ENCODE peak calls at places on chromosomes 16 and 17, in five cellular contexts. E is H1, I is mesenchymal stem cell, Q is IMR-90, W is trophoblast cell. B is an unnamed sample. For H3K79me1, the result is how much of the 10 kb centered on the place peaks cover.

GRCh38 chr16:46974352-46974751 is 878 bp upstream of the DNAJA2 start:
- DNase-seq in I (peak), E (no peak), Q (no peak), W (peak), B (no peak)

GRCh38 chr16:48503779-48504178 is 106.2 kb downstream of the N4BP1 start:
- DNase-seq in E (no peak), Q (peak), I (no peak), W (no peak), B (no peak)

GRCh38 chr17:42192189-42193126 is 1.8 kb downstream of the GHDC start:
- DNase-seq in Q (no peak), E (no peak), W (no peak), I (no peak), B (no peak)

GRCh38 chr17:63542942-63543821 is 7.1 kb upstream of the DCAF7 start:
- DNase-seq in I (no peak), Q (no peak), W (no peak), E (no peak), B (no peak)

GRCh38 chr16:18839555-18839954 is 38.2 kb upstream of the ARL6IP1 start:
- DNase-seq in Q (no peak), W (peak), I (no peak), E (no peak), B (no peak)

GRCh38 chr16:56777533-56777932 is 47.6 kb downstream of the NUP93 start:
- DNase-seq in I (no peak), W (no peak), Q (no peak), E (no peak), B (no peak)

GRCh38 chr17:38918129-38918913 is 7.1 kb upstream of the LASP1NB start:
- DNase-seq in E (no peak), I (no peak), W (peak), Q (no peak), B (no peak)

GRCh38 chr16:78770353-78771091 is 671.1 kb downstream of the WWOX start:
- DNase-seq in W (peak), I (peak), E (peak), Q (no peak), B (peak)

GRCh38 chr17:82976982-82977488 is 102.4 kb upstream of the METRNL start:
- DNase-seq in W (no peak), E (no peak), Q (no peak), I (no peak), B (no peak)

GRCh38 chr16:67301080-67301757 is 21.9 kb downstream of the PLEKHG4 start:
- DNase-seq in I (no peak), W (no peak), Q (no peak), E (no peak), B (no peak)

GRCh38 chr17:56679148-56679766 is 85.8 kb downstream of the NOG start:
- DNase-seq in I (peak), Q (peak), W (no peak), E (no peak), B (peak)

GRCh38 chr16:82713778-82714177 is 87.0 kb downstream of the CDH13 start:
- DNase-seq in E (no peak), I (no peak), W (no peak), Q (no peak), B (no peak)

GRCh38 chr16:10312784-10313724 is 72.8 kb upstream of the ATF7IP2 start:
- DNase-seq in W (no peak), Q (no peak), E (no peak), I (no peak), B (no peak)

DNA sequence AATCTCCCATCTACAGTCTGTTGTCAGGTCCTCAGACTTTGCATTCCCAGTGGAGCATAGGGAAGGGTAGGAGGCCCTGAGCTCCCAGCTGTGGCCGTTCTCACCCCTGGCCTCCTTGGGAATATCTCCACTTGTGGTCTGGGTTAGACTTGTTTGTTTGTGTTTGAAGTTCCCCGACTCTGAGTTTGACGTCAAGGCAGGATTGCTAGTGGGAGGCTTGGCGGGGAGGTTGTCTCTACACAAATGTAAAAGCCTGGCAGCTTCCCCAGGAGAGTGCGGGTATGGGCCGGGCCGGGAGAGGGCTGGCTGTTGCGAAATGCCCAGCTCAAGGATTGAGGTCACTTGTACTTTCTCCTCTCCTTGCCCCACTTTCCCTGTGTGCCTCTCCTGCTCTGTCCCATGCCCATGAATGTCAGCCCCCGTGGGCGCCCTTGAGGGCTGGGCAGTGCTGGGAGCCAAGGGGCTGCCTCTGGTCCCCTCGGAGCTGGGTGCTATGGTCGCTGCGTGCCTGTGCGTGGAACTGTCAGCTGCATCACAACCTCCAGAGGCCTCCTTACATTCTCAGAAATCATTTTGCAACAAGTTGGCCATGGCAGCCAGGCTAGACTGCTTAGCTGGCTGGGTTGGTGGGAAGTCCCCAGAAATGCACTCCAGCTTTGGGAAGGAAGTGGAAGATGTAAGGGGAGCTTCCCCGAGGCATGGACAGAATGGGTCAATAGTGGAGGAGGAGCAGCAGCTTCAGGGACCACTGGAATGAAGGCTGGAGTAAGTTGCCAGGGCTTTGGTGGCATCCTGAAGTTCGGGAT is 84.3 kb downstream of the KSR1 start:
- DNase-seq in E (no peak), I (peak), W (peak), Q (peak), B (no peak)
- H3K79me1 ChIP-seq in E (under half), I (under half), W (under half), Q (half or more), B (under half)

DNA sequence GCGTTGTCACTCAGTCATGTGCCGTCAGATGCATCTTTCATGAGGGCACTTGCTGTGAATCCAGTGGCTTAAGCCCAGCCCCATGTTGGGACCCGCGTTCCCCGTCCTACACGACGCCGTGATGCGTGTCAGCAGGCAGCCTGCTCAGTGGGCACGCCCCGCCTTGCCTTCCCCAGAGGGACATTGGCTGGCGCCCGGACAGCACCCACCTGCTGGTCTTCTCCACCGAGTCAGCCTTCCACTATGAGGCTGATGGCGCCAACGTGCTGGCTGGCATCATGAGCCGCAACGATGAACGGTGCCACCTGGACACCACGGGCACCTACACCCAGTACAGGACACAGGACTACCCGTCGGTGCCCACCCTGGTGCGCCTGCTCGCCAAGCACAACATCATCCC is 8.8 kb downstream of the ITGB4 start:
- DNase-seq in I (no peak), Q (no peak), W (no peak), E (no peak), B (no peak)
- H3K14ac ChIP-seq in I (no peak), Q (no peak), W (no peak), E (no peak), B (peak)

GRCh38 chr17:72924181-72924580 is 168.3 kb downstream of the SLC39A11 start:
- DNase-seq in Q (no peak), W (no peak), E (no peak), I (no peak), B (no peak)
- H3K4me3 ChIP-seq in Q (no peak), W (no peak), E (no peak), I (no peak), B (no peak)

GRCh38 chr17:45265823-45266222 is 3.9 kb upstream of the SPATA32 start:
- DNase-seq in Q (peak), W (no peak), I (peak), E (no peak), B (no peak)

GRCh38 chr17:45269912-45270311 is 8.0 kb upstream of the SPATA32 start:
- DNase-seq in W (no peak), E (no peak), I (no peak), Q (no peak), B (no peak)

GRCh38 chr17:45266372-45266926 is 4.6 kb upstream of the SPATA32 start:
- DNase-seq in E (no peak), I (no peak), Q (no peak), W (no peak), B (no peak)

GRCh38 chr17:45264988-45265387 is 3.1 kb upstream of the SPATA32 start:
- DNase-seq in Q (no peak), W (no peak), E (no peak), I (no peak), B (no peak)

DNA sequence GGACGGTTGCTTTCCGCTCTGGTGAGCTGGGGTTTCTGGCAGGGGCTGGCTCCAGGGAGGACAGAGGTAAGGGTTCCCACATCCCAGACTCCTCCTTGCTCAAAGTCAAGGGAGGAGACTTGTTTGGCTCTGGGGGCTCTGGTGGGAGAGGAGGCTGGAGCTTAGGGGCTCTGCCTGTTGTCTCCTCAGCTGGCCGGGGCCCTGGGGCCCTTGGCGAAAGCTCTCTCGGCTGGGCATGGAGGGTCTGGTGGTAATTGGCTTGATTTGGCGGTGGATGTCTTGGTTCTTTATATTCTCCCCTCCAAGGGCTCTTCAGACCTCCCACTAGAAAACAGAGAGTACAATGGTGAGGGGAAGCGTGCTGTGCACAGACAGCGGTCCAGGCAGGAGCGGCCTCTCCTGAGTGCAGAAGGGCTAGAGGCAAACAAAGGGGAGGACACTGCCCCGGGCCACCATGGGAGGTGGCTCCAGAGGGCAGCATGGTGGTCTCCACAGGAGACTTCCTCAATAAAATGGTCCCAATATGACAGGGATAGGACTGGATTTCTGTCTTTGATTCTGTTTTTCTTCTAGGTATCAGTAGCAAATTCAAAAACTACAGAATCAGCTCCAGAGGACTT is 5.7 kb upstream of the SPATA32 start:
- DNase-seq in W (no peak), I (no peak), E (no peak), Q (no peak), B (no peak)
- H3K79me1 ChIP-seq in W (under half), I (under half), E (under half), Q (under half), B (under half)

DNA sequence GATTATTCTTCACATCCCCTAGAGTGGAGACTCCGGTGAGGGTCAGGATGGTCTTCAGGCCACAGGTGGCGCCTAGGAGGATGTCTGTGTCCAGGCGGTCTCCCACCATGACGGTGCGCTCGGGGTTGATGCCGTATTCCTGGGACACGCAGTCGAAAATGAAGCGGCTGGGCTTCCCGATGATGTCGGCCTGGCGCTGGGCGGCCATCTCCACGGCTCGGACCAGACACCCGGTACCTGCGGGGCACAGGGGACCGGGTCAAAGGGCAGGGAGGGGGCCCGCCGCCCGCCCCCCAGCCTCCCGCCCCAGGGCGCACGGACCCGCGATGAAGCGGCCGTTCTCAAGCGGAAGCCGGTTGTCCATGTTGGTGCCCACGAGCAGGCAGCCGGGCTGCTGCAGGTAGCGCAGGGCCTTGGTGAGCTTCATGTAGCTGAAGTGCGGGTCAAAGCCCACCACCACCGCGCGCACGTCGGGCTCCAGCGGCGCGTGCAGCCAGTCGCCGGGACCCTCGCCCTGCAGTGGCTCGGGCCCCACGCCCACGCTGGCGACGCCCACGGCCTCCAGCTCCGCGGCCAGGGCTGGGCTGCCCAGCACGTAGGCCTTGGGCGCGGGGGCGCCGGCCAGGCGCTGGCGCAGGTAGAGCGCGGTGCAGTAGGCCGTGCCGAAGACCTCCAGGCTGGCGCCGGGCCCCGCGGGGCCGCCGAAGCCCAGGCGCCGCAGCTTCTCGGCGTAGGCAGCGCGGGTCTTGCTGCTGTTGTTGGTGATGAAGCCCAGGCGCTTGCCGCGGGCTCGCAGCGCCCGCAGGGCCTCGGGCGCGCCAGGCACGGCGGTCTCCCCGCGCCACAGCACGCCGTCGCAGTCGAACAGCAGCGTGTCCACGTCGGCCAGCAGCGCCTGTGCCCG is 571 bp downstream of the PGP start:
- DNase-seq in E (no peak), W (no peak), Q (no peak), I (no peak), B (no peak)
- H3K14ac ChIP-seq in E (no peak), W (peak), Q (peak), I (no peak), B (peak)

DNA sequence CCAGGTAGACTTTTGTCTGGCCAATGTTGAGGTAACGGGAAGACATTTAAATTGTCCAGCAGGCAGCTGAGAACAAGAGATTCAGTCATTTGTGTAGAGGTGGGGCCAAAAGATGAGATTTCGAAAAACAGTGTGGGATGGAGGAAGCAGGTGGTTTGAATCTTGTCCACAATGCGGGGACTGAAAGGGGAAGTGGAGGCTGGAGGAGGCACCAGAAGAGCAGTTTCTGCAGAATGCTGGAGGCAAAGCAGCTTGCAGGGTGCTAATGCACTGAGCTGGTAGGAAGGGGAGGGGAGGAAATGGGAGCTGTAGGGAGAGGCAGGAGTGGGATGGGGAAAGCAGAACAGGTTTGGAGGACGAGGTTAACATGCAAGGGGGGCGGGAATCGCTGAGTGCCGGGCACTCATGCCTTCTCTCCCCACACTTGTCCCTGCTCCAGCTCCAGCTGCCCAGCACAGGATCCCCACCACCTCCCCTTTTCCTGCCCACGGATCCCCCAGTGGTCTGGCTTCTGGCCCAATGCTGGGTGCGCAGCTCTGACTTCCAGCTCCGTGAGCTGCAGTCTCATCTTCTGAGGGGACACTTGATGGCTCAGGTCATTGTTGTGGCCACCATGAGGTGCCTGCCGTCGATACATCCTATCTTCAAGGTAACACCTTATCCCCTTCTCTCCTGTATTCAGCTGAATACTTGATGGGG is 9.4 kb downstream of the C17orf100 start:
- DNase-seq in Q (no peak), W (no peak), I (no peak), E (no peak), B (no peak)
- H3K4me3 ChIP-seq in Q (no peak), W (no peak), I (no peak), E (no peak), B (no peak)